ENCODE peak calls at places on chromosomes 11 and 22, in nine cellular contexts. P, G, T, J, I, C, U, Q and Z are unnamed samples. For H3K4me1, the result is how much of the 10 kb centered on the place peaks cover.

GRCh38 chr11:103532133-103532788 is 423.0 kb downstream of the DYNC2H1 start:
- DNase-seq in P (no peak), G (no peak), T (no peak), J (no peak), I (no peak), C (no peak), U (peak), Q (no peak), Z (no peak)

GRCh38 chr22:45612940-45613339 is 58.7 kb upstream of the ATXN10 start:
- DNase-seq in P (no peak), G (no peak), T (no peak), J (no peak), I (no peak), C (no peak), U (no peak), Q (no peak), Z (no peak)

GRCh38 chr11:61509058-61510029 is 795 bp downstream of the LRRC10B start:
- DNase-seq in P (no peak), G (peak), T (no peak), J (peak), I (peak), C (peak), U (peak), Q (peak), Z (peak)

GRCh38 chr11:16986434-16987204 is 27.6 kb downstream of the PLEKHA7 start:
- DNase-seq in P (peak), G (peak), T (no peak), J (peak), I (no peak), C (peak), U (no peak), Q (peak), Z (no peak)

GRCh38 chr22:33726294-33726711 is 194.0 kb downstream of the LARGE1 start:
- DNase-seq in P (no peak), G (no peak), T (no peak), J (no peak), I (peak), C (peak), U (peak), Q (no peak), Z (peak)

GRCh38 chr11:126630488-126630887 is 275.0 kb downstream of the ST3GAL4 start:
- DNase-seq in P (no peak), G (no peak), T (no peak), J (no peak), I (no peak), C (no peak), U (no peak), Q (no peak), Z (no peak)

GRCh38 chr11:1546077-1546535 is 26.0 kb downstream of the DUSP8 start:
- DNase-seq in P (no peak), G (no peak), T (no peak), J (no peak), I (no peak), C (no peak), U (no peak), Q (no peak), Z (no peak)

GRCh38 chr11:61683961-61684869 is 4.0 kb downstream of the DAGLA start:
- DNase-seq in P (no peak), G (no peak), T (no peak), J (no peak), I (peak), C (no peak), U (peak), Q (no peak), Z (no peak)

GRCh38 chr11:15577519-15577918 is 462.8 kb downstream of the INSC start:
- DNase-seq in P (no peak), G (no peak), T (no peak), J (no peak), I (no peak), C (no peak), U (no peak), Q (no peak), Z (no peak)

GRCh38 chr11:66332371-66333219 is 3.6 kb downstream of the RIN1 start:
- DNase-seq in P (no peak), G (no peak), T (no peak), J (no peak), I (no peak), C (no peak), U (no peak), Q (no peak), Z (no peak)

GRCh38 chr11:129191649-129192048 is 476 bp downstream of the ARHGAP32 start:
- DNase-seq in P (no peak), G (no peak), T (no peak), J (no peak), I (no peak), C (no peak), U (no peak), Q (no peak), Z (no peak)

GRCh38 chr11:35515224-35515623 is 10.2 kb downstream of the PAMR1 start:
- DNase-seq in P (no peak), G (no peak), T (no peak), J (no peak), I (no peak), C (no peak), U (peak), Q (no peak), Z (no peak)

GRCh38 chr22:23225724-23226496 is 45.6 kb downstream of the BCR start:
- DNase-seq in P (no peak), G (peak), T (no peak), J (peak), I (no peak), C (no peak), U (no peak), Q (no peak), Z (no peak)

GRCh38 chr22:42180349-42180842 is 49.8 kb upstream of the CYP2D6 start:
- DNase-seq in P (no peak), G (no peak), T (no peak), J (peak), I (peak), C (peak), U (peak), Q (no peak), Z (peak)

GRCh38 chr22:24834845-24835570 is 29.0 kb downstream of the SGSM1 start:
- DNase-seq in P (no peak), G (no peak), T (no peak), J (no peak), I (no peak), C (peak), U (peak), Q (no peak), Z (no peak)

GRCh38 chr11:93213622-93214021 is 15.8 kb upstream of the SLC36A4 start:
- DNase-seq in P (no peak), G (no peak), T (no peak), J (peak), I (no peak), C (no peak), U (no peak), Q (no peak), Z (no peak)

GRCh38 chr11:26930518-26931247 is 63.2 kb upstream of the FIBIN start:
- DNase-seq in P (no peak), G (no peak), T (no peak), J (no peak), I (no peak), C (no peak), U (peak), Q (no peak), Z (no peak)

GRCh38 chr22:29071261-29072045 is 1.4 kb upstream of the KREMEN1 start:
- DNase-seq in P (no peak), G (peak), T (no peak), J (peak), I (peak), C (peak), U (peak), Q (peak), Z (no peak)

GRCh38 chr11:86749376-86749775 is 51.0 kb upstream of the PRSS23 start:
- DNase-seq in P (no peak), G (no peak), T (no peak), J (no peak), I (no peak), C (no peak), U (no peak), Q (no peak), Z (no peak)

GRCh38 chr11:96162816-96163499 is 180.0 kb downstream of the MAML2 start:
- DNase-seq in P (no peak), G (no peak), T (no peak), J (no peak), I (peak), C (peak), U (peak), Q (no peak), Z (peak)

GRCh38 chr11:36258730-36259360 is 30.4 kb downstream of the COMMD9 start:
- DNase-seq in P (no peak), G (peak), T (no peak), J (no peak), I (peak), C (peak), U (peak), Q (peak), Z (peak)

GRCh38 chr11:92969634-92970347 is at the start of gene MTNR1B:
- DNase-seq in P (no peak), G (no peak), T (no peak), J (no peak), I (no peak), C (no peak), U (no peak), Q (no peak), Z (no peak)

GRCh38 chr11:105968021-105968697 is 53.9 kb downstream of the MSANTD4 start:
- DNase-seq in P (no peak), G (no peak), T (no peak), J (no peak), I (no peak), C (no peak), U (peak), Q (no peak), Z (no peak)

GRCh38 chr22:24728790-24729637 is 45.5 kb downstream of the PIWIL3 start:
- DNase-seq in P (no peak), G (no peak), T (no peak), J (no peak), I (peak), C (peak), U (peak), Q (no peak), Z (no peak)

GRCh38 chr11:2860636-2861035 is 24.9 kb downstream of the CDKN1C start:
- DNase-seq in P (peak), G (peak), T (no peak), J (no peak), I (no peak), C (no peak), U (peak), Q (peak), Z (no peak)

GRCh38 chr22:36961626-36962025 is 48.2 kb downstream of the CSF2RB start:
- DNase-seq in P (no peak), G (no peak), T (no peak), J (no peak), I (no peak), C (no peak), U (no peak), Q (no peak), Z (no peak)

GRCh38 chr22:38727123-38727522 is 21.4 kb downstream of the GTPBP1 start:
- DNase-seq in P (no peak), G (no peak), T (no peak), J (no peak), I (no peak), C (no peak), U (no peak), Q (no peak), Z (no peak)

GRCh38 chr11:1499899-1500298 is 13.3 kb upstream of the MOB2 start:
- DNase-seq in P (no peak), G (no peak), T (no peak), J (no peak), I (no peak), C (no peak), U (no peak), Q (peak), Z (no peak)

GRCh38 chr22:34324763-34325162 is 404.5 kb upstream of the LARGE1 start:
- DNase-seq in P (no peak), G (no peak), T (no peak), J (no peak), I (no peak), C (no peak), U (no peak), Q (no peak), Z (no peak)

GRCh38 chr11:23370580-23371275 is 510.5 kb upstream of the CCDC179 start:
- DNase-seq in P (no peak), G (no peak), T (no peak), J (no peak), I (no peak), C (no peak), U (peak), Q (no peak), Z (no peak)

GRCh38 chr11:13857828-13858227 is 104.7 kb upstream of the SPON1 start:
- DNase-seq in P (no peak), G (no peak), T (no peak), J (no peak), I (no peak), C (no peak), U (no peak), Q (no peak), Z (no peak)

GRCh38 chr11:80993561-80993960 is 1552.7 kb upstream of the TENM4 start:
- DNase-seq in P (no peak), G (no peak), T (no peak), J (no peak), I (no peak), C (no peak), U (no peak), Q (no peak), Z (no peak)

GRCh38 chr22:44396727-44397722 is 84.3 kb upstream of the SHISAL1 start:
- DNase-seq in P (no peak), G (peak), T (no peak), J (no peak), I (peak), C (no peak), U (no peak), Q (no peak), Z (no peak)

GRCh38 chr11:34749666-34750659 is 129.1 kb downstream of the EHF start:
- DNase-seq in P (no peak), G (peak), T (no peak), J (peak), I (peak), C (peak), U (peak), Q (peak), Z (peak)

DNA sequence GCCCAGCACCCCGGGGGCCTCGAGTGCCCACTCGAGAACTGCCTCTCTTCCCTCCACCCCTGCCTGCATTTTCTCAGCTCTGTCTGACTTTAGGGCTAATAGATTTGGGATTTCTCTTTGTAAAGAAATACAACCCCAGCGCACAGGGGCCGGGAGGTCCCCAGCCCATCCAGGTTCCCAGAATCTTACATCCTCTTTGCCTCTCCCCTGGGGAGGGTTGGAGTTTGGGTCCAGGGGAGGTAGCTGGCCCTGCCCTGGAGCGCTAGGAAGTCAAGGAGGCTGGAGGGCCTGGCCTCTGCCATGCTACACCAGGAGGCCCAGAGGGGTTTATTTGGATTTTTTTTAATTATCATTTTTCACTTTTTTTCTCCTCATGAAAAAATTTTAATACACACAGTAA is 65.7 kb upstream of the LMO1 start:
- DNase-seq in P (no peak), G (no peak), T (no peak), J (no peak), I (no peak), C (no peak), U (no peak), Q (no peak), Z (no peak)
- H3K4me1 ChIP-seq in P (under half), G (under half), T (under half), J (under half), I (under half), C (under half), U (under half), Q (under half), Z (under half)

GRCh38 chr22:19802881-19803735 is 42.5 kb downstream of the TBX1 start:
- DNase-seq in P (no peak), G (no peak), T (no peak), J (no peak), I (no peak), C (no peak), U (no peak), Q (peak), Z (peak)

GRCh38 chr22:19802001-19802880 is 41.7 kb downstream of the TBX1 start:
- DNase-seq in P (no peak), G (no peak), T (no peak), J (no peak), I (no peak), C (no peak), U (no peak), Q (peak), Z (no peak)

GRCh38 chr22:19801340-19802000 is 40.9 kb downstream of the TBX1 start:
- DNase-seq in P (no peak), G (no peak), T (no peak), J (no peak), I (peak), C (no peak), U (no peak), Q (peak), Z (no peak)

GRCh38 chr22:19805821-19806212 is 45.2 kb downstream of the TBX1 start:
- DNase-seq in P (no peak), G (no peak), T (no peak), J (no peak), I (peak), C (no peak), U (no peak), Q (no peak), Z (peak)

DNA sequence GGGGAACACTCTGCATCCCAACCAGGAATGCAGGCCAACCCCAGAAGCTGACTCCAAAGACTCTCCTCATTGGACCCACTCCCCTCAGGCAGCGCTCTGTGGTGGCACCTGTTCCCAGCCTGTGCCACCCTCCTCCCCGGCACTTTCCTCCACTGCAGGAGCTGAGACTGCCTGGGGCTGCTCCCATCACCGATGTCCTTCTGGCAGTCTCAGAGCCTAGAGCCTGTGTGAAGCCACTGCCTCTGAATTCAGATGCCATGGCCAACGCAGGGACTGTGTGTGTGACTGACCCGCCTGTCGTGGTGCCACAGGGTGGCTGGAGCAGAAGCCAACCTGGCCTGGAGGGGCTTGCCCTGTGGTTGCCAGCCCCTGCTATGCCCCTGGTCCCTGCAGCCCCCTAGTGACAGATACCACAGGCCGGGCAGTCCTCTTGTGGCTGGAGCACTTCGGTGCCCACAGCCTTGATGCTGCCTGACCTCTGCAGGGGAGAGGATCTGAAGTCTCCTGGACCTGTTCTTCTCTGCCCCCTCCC is 43.2 kb downstream of the TBX1 start:
- DNase-seq in P (no peak), G (no peak), T (no peak), J (no peak), I (no peak), C (no peak), U (no peak), Q (peak), Z (no peak)
- TF ChIP-seq POLR2A in P (no peak), G (no peak), T (no peak), J (no peak), I (no peak), C (no peak), U (no peak), Q (no peak), Z (no peak)

GRCh38 chr11:59756496-59756840 is 1.3 kb downstream of the STX3 start:
- DNase-seq in P (no peak), G (no peak), T (no peak), J (no peak), I (no peak), C (no peak), U (no peak), Q (no peak), Z (no peak)
- H3K4me3 ChIP-seq in P (no peak), G (peak), T (peak), J (no peak), I (no peak), C (no peak), U (no peak), Q (no peak), Z (peak)

DNA sequence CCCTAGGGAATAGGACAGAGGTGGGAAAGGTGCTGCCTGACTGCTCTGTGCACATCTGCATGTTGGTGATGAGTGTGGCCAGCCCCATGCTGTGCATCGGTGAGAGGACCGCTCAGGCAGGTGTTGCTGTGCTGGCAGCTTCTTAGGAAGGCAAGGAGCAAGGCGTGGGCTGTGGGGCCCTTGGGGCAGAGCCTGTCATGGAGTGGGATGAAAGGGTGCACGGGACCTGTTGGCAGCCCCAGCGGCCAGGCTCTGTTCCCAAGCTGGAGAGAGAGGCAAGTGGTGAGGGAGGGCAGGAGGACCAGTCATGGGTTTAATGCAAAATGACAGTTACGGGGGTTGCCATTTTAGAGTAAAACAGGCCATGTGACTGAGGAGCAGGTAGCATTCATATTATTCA is 78.3 kb downstream of the ZBTB16 start:
- DNase-seq in P (no peak), G (no peak), T (no peak), J (no peak), I (no peak), C (no peak), U (no peak), Q (no peak), Z (no peak)
- H3K4me1 ChIP-seq in P (under half), G (half or more), T (under half), J (half or more), I (under half), C (half or more), U (under half), Q (under half), Z (half or more)

DNA sequence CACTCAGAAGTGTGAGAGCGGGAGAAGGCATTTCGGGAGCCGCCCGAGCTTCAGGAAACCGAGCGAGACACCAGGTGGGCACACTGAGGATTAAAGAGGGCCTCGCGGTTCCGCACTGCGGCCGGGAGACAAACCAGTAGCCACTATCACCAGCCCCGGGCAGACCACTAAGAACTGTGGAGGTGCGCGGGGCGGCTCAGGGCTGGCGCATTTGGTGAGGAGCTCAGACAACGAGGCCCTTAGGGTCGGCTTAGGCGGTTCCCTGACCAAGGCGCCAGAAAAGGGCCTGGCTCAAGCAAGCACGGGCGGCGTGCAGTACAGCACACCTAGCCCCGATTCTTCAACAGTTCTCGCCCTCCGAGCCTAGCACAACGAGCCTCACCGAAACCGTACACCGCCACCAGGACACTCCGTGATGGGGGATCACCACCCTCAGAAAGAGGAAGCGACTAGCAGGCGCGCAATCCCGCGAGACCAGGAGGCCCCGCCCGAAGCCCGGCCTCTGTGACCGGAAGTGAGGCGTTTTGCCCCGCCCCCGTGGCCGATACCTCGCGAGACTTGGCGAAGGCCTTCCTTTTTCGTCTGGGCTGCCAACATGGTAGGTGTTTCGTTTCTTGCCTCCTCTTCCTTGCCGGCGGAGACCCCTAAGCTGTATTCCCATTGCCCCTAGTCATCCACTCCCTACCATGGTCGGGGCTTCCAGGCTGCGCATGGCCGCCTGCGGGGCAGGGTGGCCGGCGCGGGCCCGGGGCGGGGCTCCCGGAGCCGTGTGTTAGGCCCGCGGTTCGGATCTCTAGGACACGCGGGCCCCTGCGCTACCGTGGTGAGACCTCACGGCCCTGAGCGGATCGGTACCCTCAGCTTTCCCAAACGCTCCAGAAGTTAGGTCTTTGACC is at the start of the genes RPL27A and TRIM66:
- DNase-seq in P (peak), G (peak), T (peak), J (peak), I (peak), C (peak), U (peak), Q (peak), Z (peak)
- TF ChIP-seq POLR2A in P (peak), G (peak), T (no peak), J (peak), I (peak), C (peak), U (peak), Q (peak), Z (peak)

GRCh38 chr11:117771197-117771596 is 25.8 kb downstream of the DSCAML1 start:
- DNase-seq in P (no peak), G (no peak), T (no peak), J (no peak), I (no peak), C (no peak), U (no peak), Q (no peak), Z (no peak)
- H3K4me3 ChIP-seq in P (no peak), G (no peak), T (no peak), J (no peak), I (no peak), C (no peak), U (no peak), Q (no peak), Z (no peak)